ENCODE peak calls at places on chromosome 19, in six cellular contexts. E, A, Q, B, J and X are unnamed samples.

GRCh38 chr19:55537741-55538111 is 793 bp upstream of the SBK2 start:
- DNase-seq in E (no peak), A (no peak), J (peak), B (no peak), Q (peak), X (no peak)

GRCh38 chr19:15436012-15436825 is 13.5 kb downstream of the WIZ start:
- DNase-seq in E (no peak), Q (no peak), A (no peak), B (no peak), J (peak), X (no peak)

GRCh38 chr19:18626906-18627305 is 9.9 kb upstream of the KLHL26 start:
- DNase-seq in Q (no peak), A (no peak), J (no peak), E (no peak), B (no peak), X (no peak)

GRCh38 chr19:10052602-10053360 is 33.3 kb upstream of the SHFL start:
- DNase-seq in B (no peak), A (no peak), J (no peak), E (no peak), Q (no peak), X (no peak)

GRCh38 chr19:33325920-33326319 is 23.6 kb upstream of the CEBPA start:
- DNase-seq in B (no peak), Q (no peak), E (no peak), A (no peak), J (peak), X (peak)

GRCh38 chr19:782195-783043 is 14.8 kb upstream of the PTBP1 start:
- DNase-seq in Q (peak), J (peak), B (no peak), E (peak), A (no peak), X (no peak)

GRCh38 chr19:5138606-5139594 is 170.0 kb downstream of the KDM4B start:
- DNase-seq in A (no peak), E (no peak), J (peak), B (peak), Q (no peak), X (no peak)

GRCh38 chr19:28456708-28457320 is 756.1 kb downstream of the UQCRFS1 start:
- DNase-seq in A (no peak), B (no peak), Q (no peak), E (no peak), J (no peak), X (no peak)

GRCh38 chr19:56252699-56253422 is 19.7 kb upstream of the EDDM13 start:
- DNase-seq in E (peak), Q (peak), B (peak), A (peak), J (peak), X (peak)

GRCh38 chr19:36604656-36605100 is 435 bp upstream of the ZNF382 start:
- DNase-seq in J (peak), E (peak), Q (peak), A (peak), B (peak), X (peak)

GRCh38 chr19:22545751-22546150 is 88.4 kb upstream of the ZNF492 start:
- DNase-seq in J (no peak), B (no peak), Q (peak), A (peak), E (no peak), X (no peak)

GRCh38 chr19:41218615-41219507 is at the start of gene AXL:
- DNase-seq in J (peak), A (peak), B (no peak), Q (peak), E (peak), X (peak)

GRCh38 chr19:18340237-18340989 is at the start of gene PGPEP1:
- DNase-seq in Q (peak), E (peak), J (peak), B (peak), A (peak), X (peak)

GRCh38 chr19:29807178-29807577 is 4.6 kb upstream of the CCNE1 start:
- DNase-seq in A (no peak), Q (no peak), E (no peak), B (no peak), J (no peak), X (no peak)

GRCh38 chr19:18223860-18224524 is 2.2 kb downstream of the PDE4C start:
- DNase-seq in Q (peak), J (no peak), E (peak), A (peak), B (no peak), X (peak)

GRCh38 chr19:28443361-28443760 is 769.6 kb downstream of the UQCRFS1 start:
- DNase-seq in E (no peak), J (no peak), Q (no peak), B (no peak), A (no peak), X (no peak)

GRCh38 chr19:55460670-55461258 is 678 bp downstream of the ISOC2 start:
- DNase-seq in Q (peak), A (peak), J (peak), B (peak), E (peak), X (no peak)

GRCh38 chr19:34556500-34556899 is 74.9 kb downstream of the WTIP start:
- DNase-seq in Q (peak), E (peak), J (no peak), B (no peak), A (no peak), X (no peak)

GRCh38 chr19:50244695-50245094 is 41.3 kb downstream of the MYH14 start:
- DNase-seq in B (no peak), E (no peak), A (no peak), Q (peak), J (no peak), X (no peak)

GRCh38 chr19:1324249-1324791 is 38.6 kb downstream of the EFNA2 start:
- DNase-seq in J (no peak), B (no peak), Q (no peak), A (no peak), E (no peak), X (no peak)

GRCh38 chr19:57363734-57364181 is 407 bp downstream of the TRAPPC2B start:
- DNase-seq in Q (no peak), E (peak), B (no peak), A (no peak), J (peak), X (no peak)

GRCh38 chr19:32129141-32129540 is 216.3 kb upstream of the ZNF507 start:
- DNase-seq in J (no peak), B (no peak), E (peak), A (no peak), Q (no peak), X (no peak)

GRCh38 chr19:30317403-30317802 is 54.8 kb upstream of the ZNF536 start:
- DNase-seq in B (no peak), A (no peak), Q (peak), E (no peak), J (no peak), X (no peak)

GRCh38 chr19:48609571-48610108 is 3.1 kb downstream of the SPACA4 start:
- DNase-seq in J (no peak), B (no peak), Q (no peak), A (no peak), E (no peak), X (no peak)

GRCh38 chr19:48613024-48613851 is 1.6 kb downstream of the FAM83E start:
- DNase-seq in J (no peak), A (no peak), Q (no peak), B (no peak), E (no peak), X (no peak)

GRCh38 chr19:48613852-48614435 is 932 bp downstream of the FAM83E start:
- DNase-seq in B (no peak), E (no peak), A (no peak), Q (peak), J (no peak), X (no peak)

GRCh38 chr19:48614436-48615144 is at the start of gene FAM83E:
- DNase-seq in B (no peak), E (peak), A (no peak), J (no peak), Q (peak), X (no peak)

GRCh38 chr19:48611872-48612271 is 3.0 kb downstream of the FAM83E start:
- DNase-seq in Q (no peak), B (no peak), A (no peak), J (no peak), E (no peak), X (no peak)
- H3K27ac ChIP-seq in Q (no peak), B (no peak), A (no peak), J (no peak), E (no peak), X (no peak)

GRCh38 chr19:14114854-14115253 is 2.7 kb downstream of the PRKACA start:
- DNase-seq in B (peak), A (peak), Q (peak), J (no peak), E (no peak), X (peak)
- H3K27ac ChIP-seq in B (no peak), A (no peak), Q (no peak), J (no peak), E (no peak), X (peak)

GRCh38 chr19:8561071-8561764 is 16.0 kb downstream of the MYO1F start:
- DNase-seq in J (no peak), A (no peak), E (no peak), Q (peak), B (no peak), X (no peak)
- H3K27ac ChIP-seq in J (no peak), A (no peak), E (no peak), Q (no peak), B (no peak), X (no peak)

DNA sequence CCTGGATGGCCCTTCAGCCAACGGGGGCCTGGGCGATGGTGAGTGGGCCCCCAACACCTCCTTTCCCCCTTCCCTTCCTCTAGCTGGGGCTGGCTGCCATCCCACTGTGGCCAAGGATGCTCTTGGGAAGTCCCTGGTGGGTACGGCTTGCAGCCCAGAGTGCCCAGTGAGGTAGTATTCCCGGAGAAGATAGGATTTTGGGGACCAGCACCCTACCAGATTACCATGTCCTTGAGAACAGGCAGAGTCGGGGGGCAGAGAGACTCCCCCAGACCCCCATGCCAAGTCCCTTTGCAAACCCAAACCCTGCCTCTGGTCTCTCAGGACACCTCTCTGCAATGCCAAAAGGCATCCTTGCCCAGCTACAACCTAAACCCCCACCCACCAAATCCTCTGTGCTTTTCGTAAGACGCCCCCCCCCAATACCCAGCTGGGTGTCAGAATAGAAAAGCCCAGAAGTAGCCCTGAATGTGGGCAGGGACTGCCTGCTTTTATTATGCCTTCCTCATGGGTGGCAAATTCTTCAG is 1.7 kb downstream of the HIF3A start:
- DNase-seq in Q (peak), A (no peak), E (no peak), B (no peak), J (no peak), X (no peak)
- H3K27ac ChIP-seq in Q (no peak), A (peak), E (peak), B (no peak), J (no peak), X (peak)

DNA sequence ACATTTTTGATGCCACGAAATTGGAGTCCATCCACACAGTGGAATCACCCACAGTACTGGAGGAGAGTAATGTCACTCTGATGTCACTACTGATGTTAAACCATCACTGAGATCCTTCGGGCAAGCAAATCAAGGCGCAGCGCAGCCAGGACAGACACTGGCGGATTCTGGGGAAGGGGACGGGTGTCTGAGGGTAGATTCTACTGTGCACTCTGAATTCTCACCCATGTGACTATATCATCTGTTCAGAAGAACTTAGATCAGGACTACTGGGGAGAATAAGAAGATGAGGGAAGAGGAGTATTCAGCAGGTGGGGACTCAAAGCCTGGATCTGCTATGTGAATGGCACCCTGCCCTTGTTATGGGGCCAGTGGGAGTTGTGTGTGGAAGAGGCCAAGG is 12.6 kb upstream of the SIGLEC6 start:
- DNase-seq in Q (no peak), B (no peak), E (no peak), A (no peak), J (no peak), X (no peak)
- H3K27ac ChIP-seq in Q (no peak), B (no peak), E (no peak), A (no peak), J (no peak), X (no peak)

GRCh38 chr19:47762151-47762550 is 16.4 kb upstream of the SELENOW start:
- DNase-seq in J (no peak), B (no peak), A (no peak), E (no peak), Q (no peak), X (no peak)
- H3K27ac ChIP-seq in J (no peak), B (no peak), A (no peak), E (no peak), Q (no peak), X (no peak)